ENCODE peak calls at places on chromosomes 13 and 19, in eight cellular contexts. E, D, N, O, C, F, S and K are unnamed samples.

GRCh38 chr13:25148005-25148798 is 23.9 kb downstream of the AMER2 start:
- DNase-seq in D (no peak), C (no peak), N (no peak), E (no peak), F (no peak), S (no peak), O (no peak), K (no peak)

GRCh38 chr19:33052352-33052972 is 12.2 kb downstream of the RHPN2 start:
- DNase-seq in S (no peak), D (no peak), N (peak), O (no peak), F (no peak), C (peak), E (no peak), K (no peak)

GRCh38 chr13:114148521-114148855 is 16.1 kb upstream of the RASA3 start:
- DNase-seq in O (no peak), N (peak), C (no peak), E (peak), F (no peak), D (no peak), S (peak), K (no peak)

GRCh38 chr13:110376120-110376519 is 69.0 kb downstream of the COL4A2 start:
- DNase-seq in D (no peak), E (no peak), C (no peak), S (no peak), F (no peak), N (no peak), O (no peak), K (no peak)

GRCh38 chr13:113728571-113729054 is 30.4 kb upstream of the TMEM255B start:
- DNase-seq in E (no peak), D (no peak), S (peak), N (no peak), F (no peak), O (no peak), C (no peak), K (no peak)

GRCh38 chr13:60229708-60230272 is 66.1 kb upstream of the DIAPH3 start:
- DNase-seq in S (no peak), E (no peak), C (no peak), N (no peak), D (no peak), O (no peak), F (no peak), K (no peak)

GRCh38 chr13:22812793-22813192 is 368.0 kb upstream of the SGCG start:
- DNase-seq in C (no peak), O (no peak), N (peak), F (no peak), D (no peak), S (no peak), E (no peak), K (no peak)

GRCh38 chr13:58397596-58398387 is 766.2 kb downstream of the PCDH17 start:
- DNase-seq in E (no peak), O (no peak), C (no peak), S (no peak), N (no peak), D (no peak), F (no peak), K (no peak)

GRCh38 chr19:39074205-39074692 is 9.9 kb upstream of the ACP7 start:
- DNase-seq in E (no peak), F (no peak), D (no peak), C (no peak), S (no peak), N (no peak), O (no peak), K (no peak)
- H3K4me3 ChIP-seq in E (no peak), F (no peak), D (no peak), C (no peak), S (no peak), N (no peak), O (no peak), K (no peak)

GRCh38 chr13:30466841-30467252 is 1.1 kb upstream of the HMGB1 start:
- DNase-seq in S (no peak), D (no peak), E (no peak), N (no peak), O (no peak), C (no peak), F (no peak), K (peak)

GRCh38 chr13:30465541-30466357 is at the start of gene HMGB1:
- DNase-seq in E (peak), N (peak), F (peak), S (peak), C (peak), O (peak), D (peak), K (peak)

GRCh38 chr13:30463820-30464495 is 1.8 kb downstream of the HMGB1 start:
- DNase-seq in O (peak), F (peak), N (peak), E (peak), D (no peak), C (peak), S (peak), K (no peak)

GRCh38 chr13:30464496-30465351 is 1.0 kb downstream of the HMGB1 start:
- DNase-seq in F (peak), N (peak), O (peak), C (peak), S (peak), D (peak), E (peak), K (peak)

DNA sequence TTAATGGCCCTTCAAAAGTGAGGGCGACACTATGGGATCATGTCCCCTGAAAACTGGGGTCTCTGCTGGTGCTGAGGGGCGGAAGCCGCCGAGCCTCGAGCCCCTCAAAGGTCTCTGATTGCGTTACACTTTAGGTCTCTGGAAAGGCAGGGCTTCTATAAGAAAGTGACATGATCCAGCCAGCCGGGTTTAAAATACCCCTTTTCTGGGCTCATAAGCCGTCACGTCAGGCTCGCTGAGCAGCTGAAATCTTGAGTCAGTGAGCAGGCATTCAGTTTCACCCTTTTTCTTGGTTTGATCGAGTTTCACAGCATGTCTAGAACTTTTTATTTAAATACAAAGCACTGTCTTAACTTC is 600 bp upstream of the HMGB1 start:
- DNase-seq in N (no peak), S (no peak), F (no peak), C (peak), O (no peak), D (no peak), E (no peak), K (no peak)
- H3K4me3 ChIP-seq in N (peak), S (peak), F (no peak), C (no peak), O (peak), D (peak), E (no peak), K (no peak)

GRCh38 chr13:46171739-46172138 is 10.2 kb downstream of the LCP1 start:
- DNase-seq in N (no peak), O (no peak), S (no peak), F (no peak), E (no peak), C (no peak), D (no peak), K (no peak)
- H3K4me3 ChIP-seq in N (no peak), O (no peak), S (no peak), F (no peak), E (no peak), C (no peak), D (no peak), K (no peak)

DNA sequence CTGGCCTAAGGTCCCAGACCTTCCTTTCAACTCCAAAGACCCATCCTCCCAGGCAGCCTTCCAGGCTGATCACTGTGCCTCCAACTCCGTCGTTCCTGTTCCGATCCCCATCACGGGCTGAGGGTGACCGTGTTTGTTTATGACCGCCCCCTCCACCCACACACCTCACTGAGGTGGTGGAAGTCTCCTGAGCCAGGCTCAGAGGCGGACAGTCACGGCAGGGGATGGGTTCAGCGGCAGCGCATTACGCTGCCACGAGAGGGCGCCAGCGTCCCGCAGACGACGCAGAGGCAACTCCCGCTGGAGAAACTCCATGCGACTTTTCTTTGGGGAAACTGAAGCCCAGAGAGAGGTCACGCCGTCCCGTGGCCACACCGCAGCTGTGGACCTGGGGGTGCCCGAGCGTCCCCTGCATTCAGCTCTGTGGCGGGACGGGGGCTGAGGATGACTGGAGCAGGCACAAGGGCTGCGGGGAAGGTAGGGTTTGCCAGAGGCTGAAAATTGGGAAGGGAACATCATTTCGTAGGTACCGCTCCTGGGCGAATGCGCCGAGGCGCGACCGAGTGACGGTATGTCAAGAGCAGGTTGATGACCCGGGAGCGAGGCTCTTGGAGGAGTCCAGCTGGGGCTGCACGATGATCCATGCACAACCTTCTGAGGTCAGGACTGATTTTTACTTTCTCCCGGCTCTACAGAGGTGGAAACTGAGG is 920 bp upstream of the ARRDC2 start:
- DNase-seq in D (peak), S (peak), F (peak), O (peak), C (peak), N (peak), E (peak), K (peak)
- H3K4me3 ChIP-seq in D (no peak), S (peak), F (peak), O (peak), C (peak), N (peak), E (peak), K (peak)

GRCh38 chr19:11105014-11105636 is 15.9 kb downstream of the LDLR start:
- DNase-seq in S (no peak), E (no peak), D (no peak), N (no peak), C (no peak), O (no peak), F (no peak), K (no peak)

GRCh38 chr19:11102944-11103343 is 13.7 kb downstream of the LDLR start:
- DNase-seq in D (no peak), C (no peak), E (no peak), N (no peak), O (no peak), F (no peak), S (no peak), K (no peak)

GRCh38 chr19:11111771-11112144 is 22.5 kb downstream of the LDLR start:
- DNase-seq in O (no peak), S (no peak), E (no peak), C (no peak), D (no peak), N (no peak), F (no peak), K (no peak)

GRCh38 chr19:11111117-11111770 is 22.0 kb downstream of the LDLR start:
- DNase-seq in O (no peak), F (no peak), S (no peak), D (no peak), C (no peak), E (no peak), N (no peak), K (no peak)

DNA sequence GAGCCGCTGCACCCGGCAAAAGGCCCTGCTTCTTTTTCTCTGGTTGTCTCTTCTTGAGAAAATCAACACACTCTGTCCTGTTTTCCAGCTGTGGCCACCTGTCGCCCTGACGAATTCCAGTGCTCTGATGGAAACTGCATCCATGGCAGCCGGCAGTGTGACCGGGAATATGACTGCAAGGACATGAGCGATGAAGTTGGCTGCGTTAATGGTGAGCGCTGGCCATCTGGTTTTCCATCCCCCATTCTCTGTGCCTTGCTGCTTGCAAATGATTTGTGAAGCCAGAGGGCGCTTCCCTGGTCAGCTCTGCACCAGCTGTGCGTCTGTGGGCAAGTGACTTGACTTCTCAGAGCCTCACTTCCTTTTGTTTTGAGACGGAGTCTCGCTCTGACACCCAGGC is 17.2 kb downstream of the LDLR start:
- DNase-seq in O (no peak), C (no peak), E (no peak), D (no peak), N (peak), F (peak), S (no peak), K (no peak)
- H3K4me3 ChIP-seq in O (no peak), C (no peak), E (no peak), D (no peak), N (no peak), F (no peak), S (no peak), K (no peak)

GRCh38 chr19:911197-912033 is 1.6 kb downstream of the R3HDM4 start:
- DNase-seq in S (no peak), C (no peak), D (no peak), O (no peak), E (no peak), N (no peak), F (no peak), K (no peak)
- H3K4me3 ChIP-seq in S (no peak), C (peak), D (no peak), O (no peak), E (peak), N (peak), F (no peak), K (no peak)

GRCh38 chr13:66835040-66835628 is 395.0 kb downstream of the PCDH9 start:
- DNase-seq in F (peak), S (no peak), O (peak), D (no peak), E (no peak), C (no peak), N (peak), K (no peak)
- H3K4me3 ChIP-seq in F (no peak), S (no peak), O (peak), D (no peak), E (peak), C (no peak), N (no peak), K (no peak)

DNA sequence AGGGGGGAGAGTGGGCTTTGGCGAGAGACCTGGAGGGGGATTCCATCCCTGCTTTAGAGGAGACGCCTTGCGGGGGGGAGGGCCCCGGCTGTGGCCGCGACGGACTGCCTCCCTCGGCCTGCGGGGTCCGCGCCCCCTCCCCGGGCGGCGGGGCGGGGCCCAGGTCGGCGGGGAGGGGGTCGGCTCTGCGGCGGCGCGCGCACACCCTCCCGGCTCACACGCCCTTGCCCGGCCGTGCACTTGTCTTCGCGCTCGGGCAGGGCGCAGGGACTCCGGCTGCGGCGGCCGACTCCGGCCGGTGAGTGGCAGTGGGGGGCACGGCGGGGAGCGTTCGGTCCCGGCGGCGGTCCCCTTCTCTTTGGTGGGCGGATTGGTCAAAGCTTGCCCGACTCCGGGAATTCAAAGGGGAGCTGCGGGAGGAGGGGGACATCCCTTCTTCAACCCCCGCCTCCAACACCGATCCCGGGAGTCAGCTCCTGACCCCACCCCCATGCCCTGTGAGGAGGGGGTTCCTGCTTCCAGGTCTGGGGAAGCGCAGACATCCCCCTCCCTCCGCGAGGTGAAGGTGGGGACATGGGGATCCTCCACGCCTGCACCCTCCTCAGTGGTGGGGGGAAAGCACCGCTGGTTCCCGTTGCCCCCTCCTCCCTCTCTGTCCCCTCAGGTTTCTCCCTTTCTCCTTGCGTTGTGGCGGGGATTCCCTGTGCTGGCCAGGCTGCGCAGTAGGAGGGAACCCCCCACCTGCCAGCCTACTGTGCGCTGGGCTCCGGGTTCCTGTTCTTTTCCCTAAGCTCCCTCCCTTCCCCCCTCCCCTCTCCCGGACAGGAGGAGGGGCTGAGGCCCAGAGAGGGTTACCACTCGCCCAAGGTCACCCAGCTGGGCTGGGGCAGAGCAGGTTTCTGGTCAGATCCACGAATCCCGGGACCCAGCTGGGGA is 14.6 kb upstream of the KCNN1 start:
- DNase-seq in S (no peak), E (no peak), F (no peak), O (no peak), N (no peak), C (no peak), D (no peak), K (no peak)
- H3K4me3 ChIP-seq in S (no peak), E (peak), F (no peak), O (no peak), N (peak), C (no peak), D (peak), K (no peak)

DNA sequence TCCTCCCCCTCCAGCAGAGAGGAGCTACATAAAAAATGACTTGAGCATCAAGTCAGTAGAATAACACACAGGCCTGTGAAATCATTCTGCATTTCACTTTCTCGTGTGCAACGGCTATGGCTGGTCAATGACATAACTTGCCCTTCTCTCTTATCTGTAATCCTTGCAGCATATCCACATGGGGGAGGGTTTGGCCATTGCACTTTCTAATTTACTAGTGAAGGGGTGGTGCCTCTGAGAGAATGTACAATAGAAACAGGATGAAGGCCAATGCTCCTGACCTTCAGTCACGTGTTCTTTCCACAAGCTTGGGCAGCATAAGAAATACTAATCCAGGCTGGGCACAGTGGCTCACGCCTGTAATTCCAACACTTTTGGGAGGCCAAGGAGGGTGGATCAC is 641.0 kb upstream of the ARGLU1 start:
- DNase-seq in O (no peak), S (no peak), F (no peak), D (no peak), E (no peak), N (no peak), C (no peak), K (no peak)
- H3K4me3 ChIP-seq in O (no peak), S (no peak), F (no peak), D (no peak), E (no peak), N (no peak), C (no peak), K (no peak)

DNA sequence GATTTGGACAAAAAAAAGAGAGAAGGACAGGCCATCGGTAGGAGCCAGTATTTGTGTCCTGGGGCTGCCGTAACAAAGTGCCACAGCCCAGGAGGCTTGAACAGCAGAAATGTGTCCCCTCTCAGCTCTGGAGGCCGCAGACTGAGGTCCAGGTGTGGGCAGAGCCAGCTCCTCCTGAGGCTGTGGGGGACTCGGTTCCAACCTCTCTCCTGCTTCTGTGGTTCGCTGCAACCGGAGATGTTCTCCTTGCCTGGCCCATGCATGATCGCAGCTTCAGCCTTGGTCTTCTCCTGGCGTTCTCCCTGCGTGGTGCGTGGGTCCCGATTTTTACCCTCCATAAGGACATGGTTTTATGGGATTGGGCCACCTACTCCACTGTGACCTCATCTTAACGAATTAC is 85.9 kb upstream of the SOX1 start:
- DNase-seq in D (no peak), F (no peak), S (no peak), C (no peak), O (no peak), E (no peak), N (no peak), K (peak)
- H3K4me3 ChIP-seq in D (no peak), F (no peak), S (no peak), C (no peak), O (no peak), E (no peak), N (no peak), K (no peak)